ENCODE peak calls at places on chromosomes 11 and 22, in ten cellular contexts. F is glutamatergic neuron, K is astrocyte of the hippocampus, B is small intestine, G is substantia nigra, X is HTR-8/SVneo, V is AG09319, D is transverse colon, P is EH, R is upper lobe of left lung. N is an unnamed sample.

GRCh38 chr11:3627291-3627690 is 14.5 kb downstream of the ART5 start:
- DNase-seq in F (no peak), K (peak; percentile 80), B (no peak), G (no peak), X (peak; percentile 51), V (no peak), D (no peak), P (peak; percentile 89), R (no peak), N (no peak)

GRCh38 chr11:131136476-131136875 is 220.2 kb upstream of the SNX19 start:
- DNase-seq in F (no peak), K (no peak), B (no peak), G (no peak), X (no peak), V (no peak), D (no peak), P (peak; percentile 62), R (no peak), N (no peak)

GRCh38 chr22:49042877-49043859 is 784.5 kb downstream of the BRD1 start:
- DNase-seq in F (no peak), K (no peak), B (no peak), G (no peak), X (no peak), V (no peak), D (no peak), P (no peak), R (no peak), N (no peak)

GRCh38 chr11:97361812-97362378 is 972.1 kb downstream of the JRKL start:
- DNase-seq in F (no peak), K (peak; percentile 16), B (no peak), G (no peak), X (peak; percentile 29), V (no peak), D (no peak), P (no peak), R (no peak), N (no peak)

GRCh38 chr22:38831166-38831945 is 12.5 kb downstream of the NPTXR start:
- DNase-seq in F (peak; percentile 9), K (peak; percentile 45), B (no peak), G (no peak), X (no peak), V (no peak), D (no peak), P (peak; percentile 78), R (no peak), N (no peak)

GRCh38 chr22:17086750-17087149 is 1.9 kb downstream of the IL17RA start:
- DNase-seq in F (no peak), K (no peak), B (no peak), G (no peak), X (no peak), V (no peak), D (no peak), P (no peak), R (no peak), N (peak; percentile 16)

GRCh38 chr22:45678961-45679912 is 7.6 kb downstream of the ATXN10 start:
- DNase-seq in F (no peak), K (peak; percentile 62), B (no peak), G (no peak), X (no peak), V (no peak), D (no peak), P (peak; percentile 79), R (no peak), N (no peak)

GRCh38 chr11:55942785-55943392 is 6.7 kb upstream of the OR5I1 start:
- DNase-seq in F (no peak), K (peak; percentile 13), B (peak; percentile 12), G (no peak), X (peak; percentile 0), V (no peak), D (no peak), P (peak; percentile 13), R (no peak), N (no peak)

GRCh38 chr11:2928605-2929510 is at the start of gene PHLDA2:
- DNase-seq in F (peak; percentile 70), K (peak; percentile 78), B (peak; percentile 74), G (no peak), X (peak; percentile 46), V (peak; percentile 39), D (peak; percentile 73), P (peak; percentile 79), R (peak; percentile 93), N (no peak)

GRCh38 chr11:2507212-2507901 is 62.5 kb downstream of the KCNQ1 start:
- DNase-seq in F (no peak), K (no peak), B (no peak), G (no peak), X (no peak), V (no peak), D (peak; percentile 4), P (no peak), R (peak; percentile 10), N (no peak)

GRCh38 chr11:110092577-110093406 is at the start of gene ZC3H12C:
- DNase-seq in F (peak; percentile 81), K (peak; percentile 95), B (peak; percentile 87), G (peak; percentile 86), X (peak; percentile 78), V (peak; percentile 70), D (peak; percentile 89), P (peak; percentile 81), R (peak; percentile 97), N (peak; percentile 82)